ENCODE peak calls at places on chromosomes 5 and 9, in nine cellular contexts. One of them, this sample, is unnamed.

GRCh38 chr9:101098392-101098791 is 69.9 kb downstream of the PLPPR1 start:
- DNase-seq in EH: no peak
- DNase-seq in HEK293T: no peak
- DNase-seq in GM03348: no peak
- DNase-seq in T follicular helper cell: no peak
- DNase-seq in CD4-positive, CD25-positive, alpha-beta regulatory T cell: no peak
- DNase-seq in globus pallidus: no peak
- DNase-seq in endothelial cell: no peak
- DNase-seq in activated T-helper 1 cell treated with Interleukin-2 at 50 U/mL for 16 hours: no peak
- DNase-seq in this sample: no peak

GRCh38 chr9:91207481-91207888 is 154.2 kb downstream of the AUH start:
- DNase-seq in EH: peak; percentile 39
- DNase-seq in HEK293T: no peak
- DNase-seq in GM03348: peak; percentile 59
- DNase-seq in T follicular helper cell: no peak
- DNase-seq in CD4-positive, CD25-positive, alpha-beta regulatory T cell: no peak
- DNase-seq in globus pallidus: no peak
- DNase-seq in endothelial cell: no peak
- DNase-seq in activated T-helper 1 cell treated with Interleukin-2 at 50 U/mL for 16 hours: no peak
- DNase-seq in this sample: no peak

GRCh38 chr5:132103380-132103951 is 29.9 kb downstream of the CSF2 start:
- DNase-seq in EH: peak; percentile 96
- DNase-seq in HEK293T: no peak
- DNase-seq in GM03348: peak; percentile 84
- DNase-seq in T follicular helper cell: peak; percentile 54
- DNase-seq in CD4-positive, CD25-positive, alpha-beta regulatory T cell: peak; percentile 92
- DNase-seq in globus pallidus: no peak
- DNase-seq in endothelial cell: no peak
- DNase-seq in activated T-helper 1 cell treated with Interleukin-2 at 50 U/mL for 16 hours: peak; percentile 56
- DNase-seq in this sample: peak; percentile 22

GRCh38 chr5:174708466-174709207 is 15.7 kb upstream of the MSX2 start:
- DNase-seq in EH: no peak
- DNase-seq in HEK293T: no peak
- DNase-seq in GM03348: no peak
- DNase-seq in T follicular helper cell: no peak
- DNase-seq in CD4-positive, CD25-positive, alpha-beta regulatory T cell: no peak
- DNase-seq in globus pallidus: no peak
- DNase-seq in endothelial cell: no peak
- DNase-seq in activated T-helper 1 cell treated with Interleukin-2 at 50 U/mL for 16 hours: no peak
- DNase-seq in this sample: no peak

GRCh38 chr9:87882627-87883026 is at the start of gene SPATA31E1:
- DNase-seq in EH: no peak
- DNase-seq in HEK293T: peak; percentile 2
- DNase-seq in GM03348: no peak
- DNase-seq in T follicular helper cell: no peak
- DNase-seq in CD4-positive, CD25-positive, alpha-beta regulatory T cell: no peak
- DNase-seq in globus pallidus: no peak
- DNase-seq in endothelial cell: no peak
- DNase-seq in activated T-helper 1 cell treated with Interleukin-2 at 50 U/mL for 16 hours: no peak
- DNase-seq in this sample: no peak

GRCh38 chr5:14153071-14153864 is 10.1 kb downstream of the TRIO start:
- DNase-seq in EH: no peak
- DNase-seq in HEK293T: no peak
- DNase-seq in GM03348: no peak
- DNase-seq in T follicular helper cell: no peak
- DNase-seq in CD4-positive, CD25-positive, alpha-beta regulatory T cell: no peak
- DNase-seq in globus pallidus: no peak
- DNase-seq in endothelial cell: no peak
- DNase-seq in activated T-helper 1 cell treated with Interleukin-2 at 50 U/mL for 16 hours: no peak
- DNase-seq in this sample: no peak

GRCh38 chr9:3238241-3238640 is 287.6 kb downstream of the RFX3 start:
- DNase-seq in EH: no peak
- DNase-seq in HEK293T: no peak
- DNase-seq in GM03348: no peak
- DNase-seq in T follicular helper cell: no peak
- DNase-seq in CD4-positive, CD25-positive, alpha-beta regulatory T cell: no peak
- DNase-seq in globus pallidus: no peak
- DNase-seq in endothelial cell: no peak
- DNase-seq in activated T-helper 1 cell treated with Interleukin-2 at 50 U/mL for 16 hours: no peak
- DNase-seq in this sample: no peak

GRCh38 chr5:176446884-176447537 is 1.2 kb upstream of the FAF2 start:
- DNase-seq in EH: no peak
- DNase-seq in HEK293T: no peak
- DNase-seq in GM03348: peak; percentile 8
- DNase-seq in T follicular helper cell: no peak
- DNase-seq in CD4-positive, CD25-positive, alpha-beta regulatory T cell: peak; percentile 17
- DNase-seq in globus pallidus: no peak
- DNase-seq in endothelial cell: peak; percentile 15
- DNase-seq in activated T-helper 1 cell treated with Interleukin-2 at 50 U/mL for 16 hours: no peak
- DNase-seq in this sample: no peak

GRCh38 chr5:132156413-132156812 is 71.2 kb downstream of the P4HA2 start:
- DNase-seq in EH: no peak
- DNase-seq in HEK293T: no peak
- DNase-seq in GM03348: no peak
- DNase-seq in T follicular helper cell: no peak
- DNase-seq in CD4-positive, CD25-positive, alpha-beta regulatory T cell: no peak
- DNase-seq in globus pallidus: no peak
- DNase-seq in endothelial cell: no peak
- DNase-seq in activated T-helper 1 cell treated with Interleukin-2 at 50 U/mL for 16 hours: no peak
- DNase-seq in this sample: no peak